ENCODE peak calls at places on chromosomes 12 and 14, in eight cellular contexts. N is lower lobe of right lung, G is mesothelial cell of epicardium, I is neural crest cell, K is kidney, B is RWPE2, Q is HepG2, L is GM12865. D is an unnamed sample.

GRCh38 chr14:106556665-106557289 is 1030.4 kb downstream of the TMEM121 start:
- DNase-seq in I (no peak), N (peak), L (peak), K (peak), Q (peak), B (no peak), G (no peak), D (peak)

GRCh38 chr12:122076743-122077495 is 1.6 kb upstream of the MLXIP start:
- DNase-seq in I (no peak), N (no peak), K (no peak), G (no peak), B (peak), L (no peak), Q (peak), D (peak)

GRCh38 chr12:19910681-19911080 is 457.7 kb upstream of the PDE3A start:
- DNase-seq in G (no peak), I (no peak), B (no peak), K (no peak), L (no peak), N (no peak), Q (no peak), D (no peak)

GRCh38 chr12:126648074-126648473 is 1582.8 kb downstream of the AACS start:
- DNase-seq in K (no peak), N (no peak), I (no peak), B (no peak), G (no peak), Q (no peak), L (no peak), D (no peak)

GRCh38 chr12:105334001-105334400 is 3.5 kb downstream of the C12orf75 start:
- DNase-seq in I (no peak), L (no peak), N (no peak), Q (no peak), B (no peak), G (no peak), K (no peak), D (no peak)

GRCh38 chr14:23404331-23404900 is 3.7 kb downstream of the MYH6 start:
- DNase-seq in N (no peak), G (no peak), Q (no peak), L (no peak), K (no peak), B (no peak), I (no peak), D (no peak)

GRCh38 chr14:41280745-41281144 is 325.9 kb upstream of the LRFN5 start:
- DNase-seq in L (no peak), Q (no peak), B (no peak), N (no peak), G (no peak), K (no peak), I (no peak), D (no peak)

GRCh38 chr12:59595557-59596231 is at the start of gene SLC16A7:
- DNase-seq in I (peak), K (peak), G (peak), B (peak), N (peak), L (peak), Q (peak), D (peak)

GRCh38 chr14:81382517-81383225 is 17.5 kb downstream of the STON2 start:
- DNase-seq in G (no peak), I (no peak), N (no peak), L (no peak), Q (no peak), K (no peak), B (no peak), D (no peak)

GRCh38 chr14:81388236-81388801 is 11.8 kb downstream of the STON2 start:
- DNase-seq in L (no peak), K (no peak), I (no peak), G (no peak), B (no peak), Q (no peak), N (no peak), D (no peak)

GRCh38 chr14:81386379-81386778 is 13.7 kb downstream of the STON2 start:
- DNase-seq in Q (no peak), I (no peak), G (no peak), L (no peak), B (no peak), N (no peak), K (no peak), D (no peak)

GRCh38 chr14:81384900-81385299 is 15.2 kb downstream of the STON2 start:
- DNase-seq in B (no peak), L (no peak), K (no peak), N (no peak), G (no peak), I (no peak), Q (peak), D (no peak)

GRCh38 chr14:81385824-81386223 is 14.3 kb downstream of the STON2 start:
- DNase-seq in N (no peak), I (no peak), Q (no peak), L (no peak), K (no peak), G (no peak), B (no peak), D (no peak)
- TF ChIP-seq CTCF in N (no peak), I (no peak), Q (no peak), L (no peak), K (no peak), G (no peak), B (no peak), D (no peak)

GRCh38 chr14:103064978-103065377 is 7.6 kb upstream of the CDC42BPB start:
- DNase-seq in K (peak), L (no peak), Q (no peak), I (no peak), G (no peak), N (no peak), B (no peak), D (no peak)
- TF ChIP-seq CTCF in K (no peak), L (no peak), Q (no peak), I (no peak), G (no peak), N (no peak), B (no peak), D (no peak)

GRCh38 chr12:7061596-7061995 is 1.1 kb downstream of the C1S start:
- DNase-seq in L (no peak), B (no peak), N (no peak), K (no peak), G (no peak), Q (peak), I (no peak), D (no peak)
- TF ChIP-seq CTCF in L (no peak), B (no peak), N (no peak), K (no peak), G (no peak), Q (no peak), I (no peak), D (no peak)

DNA sequence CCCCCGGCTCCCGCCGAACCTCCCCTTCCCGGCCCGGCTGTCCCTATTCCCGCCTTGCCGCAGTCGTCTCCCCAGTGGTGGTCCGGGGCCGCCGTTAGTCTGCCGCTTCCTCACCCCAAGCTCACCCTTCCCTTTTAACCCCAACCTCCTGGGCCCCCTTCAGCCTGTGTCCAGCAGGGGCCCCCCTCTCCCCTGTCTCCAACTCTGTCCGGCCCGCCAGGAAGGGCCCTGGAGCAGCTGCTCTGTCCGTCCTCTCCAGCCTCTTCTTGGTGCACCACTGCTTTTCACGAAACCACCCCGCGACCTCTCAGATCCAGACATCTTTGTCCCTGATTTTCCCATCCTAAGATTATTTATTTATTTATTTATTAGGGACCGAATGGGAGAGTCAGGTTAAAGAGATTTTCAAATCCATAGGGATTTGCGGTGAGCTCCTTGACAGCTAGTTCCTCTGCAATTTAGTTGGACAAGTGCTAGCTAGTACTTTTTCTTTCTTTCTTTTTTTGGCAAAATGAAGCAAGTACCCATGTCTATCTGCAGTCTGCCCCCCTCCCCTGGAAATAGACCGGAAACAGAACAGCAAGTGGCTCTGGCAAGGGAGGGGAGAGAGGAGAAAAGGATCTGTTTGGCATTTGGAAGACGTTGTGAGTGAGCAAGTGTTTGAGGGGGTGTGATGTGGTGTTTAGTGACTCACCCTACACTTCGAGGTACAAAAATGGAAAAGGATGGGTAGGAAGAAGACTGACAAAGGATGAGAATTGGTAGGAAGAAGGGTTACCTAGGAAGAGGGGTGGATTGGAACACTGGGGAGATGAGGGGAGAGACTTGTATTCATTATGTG is 632 bp downstream of the UBR7 start:
- DNase-seq in G (no peak), N (no peak), Q (no peak), I (peak), K (no peak), B (peak), L (peak), D (no peak)
- TF ChIP-seq CTCF in G (no peak), N (peak), Q (peak), I (peak), K (peak), B (peak), L (peak), D (peak)

GRCh38 chr14:55731881-55732498 is 152.0 kb downstream of the KTN1 start:
- DNase-seq in N (no peak), G (no peak), Q (peak), I (peak), L (peak), K (no peak), B (no peak), D (no peak)
- TF ChIP-seq CTCF in N (peak), G (peak), Q (peak), I (peak), L (peak), K (peak), B (peak), D (peak)

DNA sequence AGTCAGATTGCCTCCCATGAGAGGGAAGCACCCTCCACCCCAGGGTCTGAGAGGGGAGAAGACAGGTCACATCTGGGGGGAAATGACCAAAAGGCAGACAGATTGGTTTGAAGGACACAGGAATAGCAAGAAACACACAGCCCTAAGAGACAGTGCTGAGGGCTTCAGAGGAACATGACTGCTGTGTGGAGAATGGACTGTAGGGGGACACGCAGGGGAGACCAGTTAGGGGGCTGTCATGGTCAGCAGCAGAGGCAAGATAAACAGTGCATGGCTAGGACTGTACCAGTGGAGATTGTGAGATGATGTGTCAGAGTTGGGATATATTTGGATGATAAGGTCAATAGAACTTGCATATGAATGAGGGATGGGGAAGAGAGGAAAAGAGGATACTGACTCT is 19.7 kb downstream of the SMUG1 start:
- DNase-seq in I (no peak), N (no peak), Q (no peak), B (no peak), L (no peak), G (no peak), K (peak), D (no peak)
- TF ChIP-seq CTCF in I (no peak), N (no peak), Q (no peak), B (no peak), L (peak), G (no peak), K (no peak), D (no peak)

GRCh38 chr14:86641310-86641709 is 1111.4 kb downstream of the FLRT2 start:
- DNase-seq in Q (no peak), B (no peak), G (no peak), I (no peak), N (no peak), K (no peak), L (no peak), D (no peak)

GRCh38 chr14:86652512-86652911 is 1122.6 kb downstream of the FLRT2 start:
- DNase-seq in I (no peak), N (no peak), Q (no peak), G (no peak), L (no peak), K (no peak), B (no peak), D (no peak)

GRCh38 chr14:86646125-86646524 is 1116.2 kb downstream of the FLRT2 start:
- DNase-seq in K (peak), Q (no peak), G (no peak), I (no peak), L (no peak), N (no peak), B (no peak), D (no peak)

DNA sequence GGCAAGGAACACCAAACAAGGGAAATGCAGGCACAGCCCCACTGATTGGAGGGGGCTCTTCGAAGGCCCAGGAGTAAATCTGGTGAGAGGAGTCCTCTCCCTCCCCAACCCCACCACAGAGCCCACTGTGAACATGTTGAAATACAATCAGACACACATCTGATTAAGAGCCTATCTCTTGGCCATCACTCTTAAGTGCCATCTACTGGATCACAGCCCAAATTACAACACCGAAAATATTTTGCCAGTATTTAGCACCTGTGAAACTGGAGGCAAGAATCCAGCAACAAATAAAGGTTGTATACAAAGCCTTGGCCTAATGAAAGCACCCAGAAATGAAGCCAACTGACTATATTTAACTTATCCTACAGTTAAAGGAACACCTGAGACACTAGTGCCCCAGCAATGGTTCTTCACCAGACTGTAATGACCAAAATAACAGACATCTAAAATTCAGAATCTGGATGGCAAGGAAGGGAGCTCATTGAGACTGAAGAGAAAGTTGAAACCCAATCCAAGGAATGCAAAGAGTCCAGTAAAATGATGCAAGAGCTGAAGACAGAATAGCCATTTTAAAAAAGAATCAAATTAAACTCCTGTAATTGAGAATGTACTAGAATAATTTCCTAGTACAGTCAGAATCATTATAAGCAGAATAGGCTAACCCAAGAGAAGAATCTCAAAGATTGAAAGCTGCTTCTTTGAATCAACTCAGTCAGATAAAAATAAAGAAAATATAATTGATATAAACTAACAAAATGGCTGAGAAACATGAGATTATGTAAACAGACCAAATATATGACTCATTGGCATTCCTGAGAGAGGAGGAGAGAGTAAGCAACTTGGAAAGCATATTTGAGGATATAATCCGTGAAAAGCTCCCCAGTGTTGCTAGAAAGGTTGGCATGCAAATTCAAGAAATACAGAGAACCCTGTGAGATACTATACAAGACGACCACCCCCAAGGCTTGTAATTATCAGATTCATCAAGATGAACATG is 1117.0 kb downstream of the FLRT2 start:
- DNase-seq in G (no peak), N (no peak), Q (peak), I (no peak), L (peak), K (no peak), B (no peak), D (no peak)
- TF ChIP-seq CTCF in G (no peak), N (no peak), Q (no peak), I (peak), L (peak), K (no peak), B (peak), D (no peak)

DNA sequence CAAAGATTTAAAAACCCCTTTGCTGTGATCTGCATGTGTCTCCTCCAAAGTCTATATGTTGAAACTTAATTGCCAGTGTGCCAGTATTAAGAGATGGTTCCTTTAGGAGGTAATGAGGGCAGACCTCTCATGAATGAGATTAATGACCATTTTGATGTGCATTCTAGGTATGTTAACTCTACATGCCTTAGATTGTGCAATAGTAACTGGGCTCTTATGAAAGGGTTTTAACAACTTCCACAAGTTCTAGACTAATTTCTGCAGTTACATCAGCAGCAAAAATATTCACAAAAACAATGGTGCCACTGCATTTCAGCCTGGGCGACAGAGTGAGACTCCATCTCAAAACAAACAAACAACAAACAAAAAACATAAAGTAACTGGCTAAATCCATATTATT is 3.8 kb upstream of the TAS2R10 start:
- DNase-seq in L (no peak), G (no peak), I (no peak), B (no peak), Q (peak), K (no peak), N (no peak), D (no peak)
- TF ChIP-seq CTCF in L (no peak), G (no peak), I (no peak), B (no peak), Q (no peak), K (no peak), N (no peak), D (no peak)